ENCODE peak calls at places on chromosomes 5 and 9, in six cellular contexts. K, S, N, D, M and Q are unnamed samples.
A peak's percentile ranks its signal among the peaks of the same experiment; 100 is the strongest.

GRCh38 chr9:125649315-125649714 is 57.7 kb downstream of the MAPKAP1 start:
- DNase-seq in K (peak; percentile 59), S (peak; percentile 74), N (no peak), D (peak; percentile 75), M (peak; percentile 94), Q (peak; percentile 78)

GRCh38 chr5:79464695-79465332 is 49.1 kb downstream of the HOMER1 start:
- DNase-seq in K (peak; percentile 59), S (no peak), N (no peak), D (peak; percentile 51), M (peak; percentile 45), Q (no peak)

GRCh38 chr5:148843510-148844318 is 17.3 kb downstream of the ADRB2 start:
- DNase-seq in K (no peak), S (no peak), N (no peak), D (no peak), M (peak; percentile 36), Q (peak; percentile 46)

GRCh38 chr9:108704156-108704852 is 151.5 kb downstream of the ACTL7B start:
- DNase-seq in K (peak; percentile 28), S (no peak), N (no peak), D (no peak), M (peak; percentile 44), Q (peak; percentile 14)

GRCh38 chr9:20271107-20271506 is 351.2 kb downstream of the MLLT3 start:
- DNase-seq in K (no peak), S (no peak), N (no peak), D (no peak), M (no peak), Q (no peak)

GRCh38 chr5:174501461-174502069 is 222.8 kb upstream of the MSX2 start:
- DNase-seq in K (peak; percentile 40), S (no peak), N (no peak), D (no peak), M (peak; percentile 23), Q (peak; percentile 85)

GRCh38 chr5:154163327-154163997 is 27.1 kb upstream of the GALNT10 start:
- DNase-seq in K (no peak), S (no peak), N (no peak), D (no peak), M (no peak), Q (no peak)

GRCh38 chr9:107274953-107275422 is 8.1 kb upstream of the RAD23B start:
- DNase-seq in K (peak; percentile 97), S (peak; percentile 92), N (no peak), D (peak; percentile 42), M (peak; percentile 98), Q (peak; percentile 71)

GRCh38 chr9:35604578-35605335 is at the start of gene TESK1:
- DNase-seq in K (peak; percentile 62), S (no peak), N (peak; percentile 82), D (peak; percentile 87), M (peak; percentile 83), Q (peak; percentile 95)

GRCh38 chr5:67462150-67462549 is 265.6 kb upstream of the CD180 start:
- DNase-seq in K (no peak), S (no peak), N (no peak), D (no peak), M (no peak), Q (no peak)

GRCh38 chr5:34411470-34412346 is 244.4 kb upstream of the RAI14 start:
- DNase-seq in K (no peak), S (no peak), N (no peak), D (no peak), M (no peak), Q (no peak)

GRCh38 chr9:2473691-2474090 is 147.9 kb upstream of the VLDLR start:
- DNase-seq in K (no peak), S (no peak), N (no peak), D (no peak), M (no peak), Q (no peak)

GRCh38 chr9:109440797-109441287 is 57.3 kb downstream of the PTPN3 start:
- DNase-seq in K (peak; percentile 88), S (peak; percentile 80), N (no peak), D (peak; percentile 91), M (peak; percentile 89), Q (peak; percentile 37)

GRCh38 chr5:84181093-84181492 is 203.6 kb downstream of the EDIL3 start:
- DNase-seq in K (peak; percentile 10), S (no peak), N (no peak), D (peak; percentile 1), M (no peak), Q (no peak)

GRCh38 chr9:70525553-70525952 is 111.1 kb upstream of the KLF9 start:
- DNase-seq in K (peak; percentile 87), S (no peak), N (no peak), D (peak; percentile 55), M (peak; percentile 87), Q (no peak)

GRCh38 chr5:123209163-123210013 is 120.3 kb downstream of the PRDM6 start:
- DNase-seq in K (peak; percentile 86), S (peak; percentile 81), N (no peak), D (peak; percentile 53), M (peak; percentile 87), Q (peak; percentile 80)

GRCh38 chr9:110076894-110077725 is 130.8 kb downstream of the C9orf152 start:
- DNase-seq in K (peak; percentile 64), S (peak; percentile 71), N (no peak), D (no peak), M (peak; percentile 62), Q (peak; percentile 35)

GRCh38 chr9:31304576-31304975 is 1079.9 kb upstream of the ACO1 start:
- DNase-seq in K (peak; percentile 89), S (peak; percentile 61), N (no peak), D (no peak), M (peak; percentile 97), Q (no peak)

GRCh38 chr5:73654171-73654811 is 28.3 kb downstream of the ARHGEF28 start:
- DNase-seq in K (no peak), S (peak; percentile 32), N (no peak), D (no peak), M (peak; percentile 99), Q (no peak)

GRCh38 chr5:103138202-103138601 is 18.1 kb downstream of the PPIP5K2 start:
- DNase-seq in K (no peak), S (no peak), N (no peak), D (no peak), M (no peak), Q (no peak)
- H3K4me3 ChIP-seq in K (no peak overlapping the region), S (no peak overlapping the region), N (no peak overlapping the region), D (no peak overlapping the region), M (no peak overlapping the region), Q (no peak overlapping the region)

GRCh38 chr5:10762178-10762775 is 1.2 kb upstream of the DAP start:
- DNase-seq in K (peak; percentile 26), S (no peak), N (no peak), D (peak; percentile 34), M (peak; percentile 16), Q (no peak)
- H3K4me3 ChIP-seq in K (no peak overlapping the region), S (no peak overlapping the region), N (no peak overlapping the region), D (no peak overlapping the region), M (no peak overlapping the region), Q (no peak overlapping the region)

GRCh38 chr5:7816535-7816901 is 34.4 kb downstream of the CFAP90 start:
- DNase-seq in K (no peak), S (no peak), N (no peak), D (no peak), M (no peak), Q (no peak)
- H3K4me3 ChIP-seq in K (no peak overlapping the region), S (no peak overlapping the region), N (no peak overlapping the region), D (no peak overlapping the region), M (no peak overlapping the region), Q (no peak overlapping the region)

DNA sequence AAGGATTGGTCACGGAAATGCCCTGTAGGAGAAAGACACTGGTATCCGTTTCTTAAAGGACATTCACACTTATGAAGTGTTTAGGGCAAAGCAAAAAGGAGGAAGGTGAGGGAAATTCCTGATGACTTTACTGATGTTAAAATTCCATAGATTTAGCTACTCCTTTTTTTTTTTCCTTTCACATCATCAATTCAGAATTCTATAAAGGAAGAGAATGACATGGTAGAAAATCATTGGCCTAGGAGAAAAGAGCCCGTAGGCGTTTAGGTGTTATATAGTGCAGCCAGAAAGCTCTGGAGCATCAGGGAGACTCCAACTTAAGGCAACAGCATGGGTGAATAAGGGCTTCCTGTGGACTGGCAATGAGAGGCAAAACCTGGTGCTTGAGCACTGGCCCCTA is at the start of gene TSLP:
- DNase-seq in K (no peak), S (no peak), N (no peak), D (no peak), M (no peak), Q (no peak)
- H3K4me3 ChIP-seq in K (peak within 1 kb of the TSS; percentile 0), S (peak within 1 kb of the TSS; percentile 9), N (no peak within 1 kb of the TSS), D (no peak within 1 kb of the TSS), M (no peak within 1 kb of the TSS), Q (no peak within 1 kb of the TSS)